ENCODE peak calls at places on chromosome 10, in seven cellular contexts. One of them, this sample, is unnamed.
A peak's percentile ranks its signal among the peaks of the same experiment; 100 is the strongest.

GRCh38 chr10:50398383-50398782 is 147.1 kb upstream of the ASAH2 start:
- DNase-seq in AG04450: no peak
- DNase-seq in uterus: no peak
- DNase-seq in transverse colon: no peak
- DNase-seq in H9: no peak
- DNase-seq in heart left ventricle: no peak
- DNase-seq in A549: no peak
- DNase-seq in this sample: no peak

GRCh38 chr10:110010076-110011069 is 2.6 kb downstream of the ADD3 start:
- DNase-seq in AG04450: no peak
- DNase-seq in uterus: no peak
- DNase-seq in transverse colon: no peak
- DNase-seq in H9: no peak
- DNase-seq in heart left ventricle: no peak
- DNase-seq in A549: no peak
- DNase-seq in this sample: no peak

GRCh38 chr10:69409176-69409495 is 7.6 kb downstream of the TACR2 start:
- DNase-seq in AG04450: no peak
- DNase-seq in uterus: no peak
- DNase-seq in transverse colon: no peak
- DNase-seq in H9: no peak
- DNase-seq in heart left ventricle: no peak
- DNase-seq in A549: no peak
- DNase-seq in this sample: no peak

GRCh38 chr10:48976208-48976607 is 36.6 kb upstream of the LRRC18 start:
- DNase-seq in AG04450: no peak
- DNase-seq in uterus: no peak
- DNase-seq in transverse colon: no peak
- DNase-seq in H9: peak; percentile 39
- DNase-seq in heart left ventricle: no peak
- DNase-seq in A549: peak; percentile 12
- DNase-seq in this sample: no peak

GRCh38 chr10:28127881-28128280 is 129.0 kb upstream of the ODAD2 start:
- DNase-seq in AG04450: no peak
- DNase-seq in uterus: no peak
- DNase-seq in transverse colon: no peak
- DNase-seq in H9: no peak
- DNase-seq in heart left ventricle: no peak
- DNase-seq in A549: no peak
- DNase-seq in this sample: no peak

GRCh38 chr10:12349628-12350166 is 350 bp downstream of the CAMK1D start:
- DNase-seq in AG04450: no peak
- DNase-seq in uterus: peak; percentile 24
- DNase-seq in transverse colon: no peak
- DNase-seq in H9: no peak
- DNase-seq in heart left ventricle: no peak
- DNase-seq in A549: no peak
- DNase-seq in this sample: no peak

GRCh38 chr10:62597226-62597625 is 207.3 kb upstream of the ADO start:
- DNase-seq in AG04450: no peak
- DNase-seq in uterus: no peak
- DNase-seq in transverse colon: no peak
- DNase-seq in H9: no peak
- DNase-seq in heart left ventricle: no peak
- DNase-seq in A549: no peak
- DNase-seq in this sample: no peak

GRCh38 chr10:132397671-132398565 is 918 bp downstream of the PWWP2B start:
- DNase-seq in AG04450: no peak
- DNase-seq in uterus: no peak
- DNase-seq in transverse colon: peak; percentile 67
- DNase-seq in H9: no peak
- DNase-seq in heart left ventricle: no peak
- DNase-seq in A549: no peak
- DNase-seq in this sample: no peak

GRCh38 chr10:52911163-52911562 is 138.6 kb upstream of the MBL2 start:
- DNase-seq in AG04450: no peak
- DNase-seq in uterus: no peak
- DNase-seq in transverse colon: no peak
- DNase-seq in H9: no peak
- DNase-seq in heart left ventricle: no peak
- DNase-seq in A549: no peak
- DNase-seq in this sample: no peak

GRCh38 chr10:72794260-72794659 is 99.3 kb upstream of the OIT3 start:
- DNase-seq in AG04450: no peak
- DNase-seq in uterus: no peak
- DNase-seq in transverse colon: no peak
- DNase-seq in H9: no peak
- DNase-seq in heart left ventricle: no peak
- DNase-seq in A549: no peak
- DNase-seq in this sample: no peak

GRCh38 chr10:29496341-29497162 is 138.2 kb downstream of the SVIL start:
- DNase-seq in AG04450: no peak
- DNase-seq in uterus: peak; percentile 79
- DNase-seq in transverse colon: peak; percentile 76
- DNase-seq in H9: peak; percentile 91
- DNase-seq in heart left ventricle: peak; percentile 63
- DNase-seq in A549: peak; percentile 73
- DNase-seq in this sample: peak; percentile 94

GRCh38 chr10:124666494-124666893 is 77.7 kb downstream of the FAM53B start:
- DNase-seq in AG04450: no peak
- DNase-seq in uterus: no peak
- DNase-seq in transverse colon: no peak
- DNase-seq in H9: no peak
- DNase-seq in heart left ventricle: no peak
- DNase-seq in A549: no peak
- DNase-seq in this sample: no peak

GRCh38 chr10:27500886-27501285 is 3.2 kb upstream of the RAB18 start:
- DNase-seq in AG04450: no peak
- DNase-seq in uterus: no peak
- DNase-seq in transverse colon: no peak
- DNase-seq in H9: no peak
- DNase-seq in heart left ventricle: no peak
- DNase-seq in A549: no peak
- DNase-seq in this sample: no peak

GRCh38 chr10:30829921-30830671 is 200.5 kb upstream of the LYZL2 start:
- DNase-seq in AG04450: no peak
- DNase-seq in uterus: no peak
- DNase-seq in transverse colon: no peak
- DNase-seq in H9: no peak
- DNase-seq in heart left ventricle: no peak
- DNase-seq in A549: no peak
- DNase-seq in this sample: no peak

GRCh38 chr10:44995914-44996633 is 4.6 kb upstream of the ZNF22 start:
- DNase-seq in AG04450: no peak
- DNase-seq in uterus: peak; percentile 66
- DNase-seq in transverse colon: no peak
- DNase-seq in H9: no peak
- DNase-seq in heart left ventricle: peak; percentile 73
- DNase-seq in A549: no peak
- DNase-seq in this sample: no peak

GRCh38 chr10:98400482-98400881 is 14.5 kb downstream of the PYROXD2 start:
- DNase-seq in AG04450: no peak
- DNase-seq in uterus: no peak
- DNase-seq in transverse colon: no peak
- DNase-seq in H9: no peak
- DNase-seq in heart left ventricle: no peak
- DNase-seq in A549: no peak
- DNase-seq in this sample: no peak

GRCh38 chr10:124654686-124655085 is 89.5 kb downstream of the FAM53B start:
- DNase-seq in AG04450: no peak
- DNase-seq in uterus: no peak
- DNase-seq in transverse colon: no peak
- DNase-seq in H9: no peak
- DNase-seq in heart left ventricle: no peak
- DNase-seq in A549: no peak
- DNase-seq in this sample: no peak

GRCh38 chr10:118670472-118671124 is 75.2 kb upstream of the PRLHR start:
- DNase-seq in AG04450: no peak
- DNase-seq in uterus: no peak
- DNase-seq in transverse colon: no peak
- DNase-seq in H9: no peak
- DNase-seq in heart left ventricle: no peak
- DNase-seq in A549: no peak
- DNase-seq in this sample: no peak

GRCh38 chr10:120573355-120573754 is 116.3 kb downstream of the PLPP4 start:
- DNase-seq in AG04450: no peak
- DNase-seq in uterus: no peak
- DNase-seq in transverse colon: no peak
- DNase-seq in H9: no peak
- DNase-seq in heart left ventricle: no peak
- DNase-seq in A549: no peak
- DNase-seq in this sample: no peak

GRCh38 chr10:80462277-80462985 is 8.3 kb downstream of the TSPAN14 start:
- DNase-seq in AG04450: no peak
- DNase-seq in uterus: no peak
- DNase-seq in transverse colon: no peak
- DNase-seq in H9: no peak
- DNase-seq in heart left ventricle: no peak
- DNase-seq in A549: no peak
- DNase-seq in this sample: no peak

GRCh38 chr10:123878666-123879311 is 12.8 kb downstream of the CPXM2 start:
- DNase-seq in AG04450: no peak
- DNase-seq in uterus: no peak
- DNase-seq in transverse colon: no peak
- DNase-seq in H9: no peak
- DNase-seq in heart left ventricle: no peak
- DNase-seq in A549: no peak
- DNase-seq in this sample: no peak

GRCh38 chr10:12589789-12590188 is 240.4 kb downstream of the CAMK1D start:
- DNase-seq in AG04450: no peak
- DNase-seq in uterus: no peak
- DNase-seq in transverse colon: no peak
- DNase-seq in H9: no peak
- DNase-seq in heart left ventricle: no peak
- DNase-seq in A549: no peak
- DNase-seq in this sample: no peak

GRCh38 chr10:124665980-124666379 is 78.2 kb downstream of the FAM53B start:
- DNase-seq in AG04450: no peak
- DNase-seq in uterus: no peak
- DNase-seq in transverse colon: no peak
- DNase-seq in H9: no peak
- DNase-seq in heart left ventricle: no peak
- DNase-seq in A549: no peak
- DNase-seq in this sample: no peak

GRCh38 chr10:124603376-124604213 is 140.6 kb downstream of the FAM53B start:
- DNase-seq in AG04450: no peak
- DNase-seq in uterus: no peak
- DNase-seq in transverse colon: no peak
- DNase-seq in H9: no peak
- DNase-seq in heart left ventricle: no peak
- DNase-seq in A549: no peak
- DNase-seq in this sample: no peak

GRCh38 chr10:80075781-80076180 is 2.7 kb upstream of the TMEM254 start:
- DNase-seq in AG04450: no peak
- DNase-seq in uterus: no peak
- DNase-seq in transverse colon: no peak
- DNase-seq in H9: no peak
- DNase-seq in heart left ventricle: no peak
- DNase-seq in A549: no peak
- DNase-seq in this sample: no peak

GRCh38 chr10:31657471-31657844 is 271.2 kb downstream of the ARHGAP12 start:
- DNase-seq in AG04450: no peak
- DNase-seq in uterus: no peak
- DNase-seq in transverse colon: no peak
- DNase-seq in H9: no peak
- DNase-seq in heart left ventricle: no peak
- DNase-seq in A549: no peak
- DNase-seq in this sample: no peak

GRCh38 chr10:909831-910230 is 21.7 kb downstream of the LARP4B start:
- DNase-seq in AG04450: no peak
- DNase-seq in uterus: no peak
- DNase-seq in transverse colon: no peak
- DNase-seq in H9: no peak
- DNase-seq in heart left ventricle: peak; percentile 39
- DNase-seq in A549: no peak
- DNase-seq in this sample: no peak

GRCh38 chr10:93496322-93497041 is at the start of gene CEP55:
- DNase-seq in AG04450: no peak
- DNase-seq in uterus: peak; percentile 95
- DNase-seq in transverse colon: peak; percentile 97
- DNase-seq in H9: peak; percentile 96
- DNase-seq in heart left ventricle: peak; percentile 94
- DNase-seq in A549: peak; percentile 84
- DNase-seq in this sample: peak; percentile 97
- TF ChIP-seq CTCF in AG04450: no peak
- TF ChIP-seq CTCF in uterus: no peak
- TF ChIP-seq CTCF in transverse colon: no peak
- TF ChIP-seq CTCF in H9: no peak
- TF ChIP-seq CTCF in heart left ventricle: no peak
- TF ChIP-seq CTCF in A549: no peak
- TF ChIP-seq CTCF in this sample: no peak

DNA sequence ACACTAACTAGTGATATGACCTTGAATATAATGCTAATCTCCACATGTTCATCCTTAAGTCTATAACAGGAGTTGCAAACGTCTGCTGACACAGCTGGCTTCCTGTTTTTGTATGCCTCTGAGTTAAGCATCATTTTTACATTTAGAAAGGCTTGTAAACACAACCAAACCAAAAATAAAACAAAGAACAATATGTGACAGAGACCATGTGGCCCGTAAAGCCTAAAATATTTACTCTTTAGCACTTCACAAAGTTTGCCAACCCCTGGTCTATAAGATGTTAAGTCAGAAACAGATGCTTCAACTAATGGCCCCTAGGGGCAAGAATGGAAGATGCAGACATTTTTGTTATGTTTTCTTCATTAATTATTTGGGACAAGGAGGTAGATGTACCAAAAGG is 109.3 kb downstream of the CPEB3 start:
- DNase-seq in AG04450: no peak
- DNase-seq in uterus: no peak
- DNase-seq in transverse colon: no peak
- DNase-seq in H9: no peak
- DNase-seq in heart left ventricle: no peak
- DNase-seq in A549: peak; percentile 24
- DNase-seq in this sample: no peak
- TF ChIP-seq CTCF in AG04450: peak; percentile 38
- TF ChIP-seq CTCF in uterus: no peak
- TF ChIP-seq CTCF in transverse colon: no peak
- TF ChIP-seq CTCF in H9: peak; percentile 54
- TF ChIP-seq CTCF in heart left ventricle: peak; percentile 26
- TF ChIP-seq CTCF in A549: no peak
- TF ChIP-seq CTCF in this sample: no peak

DNA sequence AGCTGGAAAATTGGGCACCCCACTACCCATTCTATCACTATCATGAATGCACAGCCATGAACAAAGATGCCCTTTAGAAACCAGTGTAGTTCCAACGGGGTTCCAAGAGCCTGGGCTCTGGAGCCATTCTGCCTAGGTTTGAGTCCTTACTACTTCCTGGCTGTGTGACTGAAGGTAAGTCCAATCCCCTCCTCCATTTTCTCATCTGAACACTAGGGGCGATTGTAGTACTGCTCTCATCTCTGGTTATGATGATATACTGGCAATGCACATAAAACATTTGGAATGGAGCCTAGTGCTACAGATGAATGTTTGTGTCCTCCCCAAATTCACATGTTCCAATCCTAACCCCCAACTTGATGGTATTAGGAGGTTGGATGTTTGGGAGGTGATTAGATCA is 28.1 kb upstream of the CDH23 start:
- DNase-seq in AG04450: no peak
- DNase-seq in uterus: no peak
- DNase-seq in transverse colon: no peak
- DNase-seq in H9: no peak
- DNase-seq in heart left ventricle: no peak
- DNase-seq in A549: peak; percentile 31
- DNase-seq in this sample: no peak
- TF ChIP-seq CTCF in AG04450: no peak
- TF ChIP-seq CTCF in uterus: no peak
- TF ChIP-seq CTCF in transverse colon: no peak
- TF ChIP-seq CTCF in H9: peak; percentile 36
- TF ChIP-seq CTCF in heart left ventricle: no peak
- TF ChIP-seq CTCF in A549: no peak
- TF ChIP-seq CTCF in this sample: no peak

GRCh38 chr10:126256864-126257263 is 131.4 kb downstream of the ADAM12 start:
- DNase-seq in AG04450: no peak
- DNase-seq in uterus: no peak
- DNase-seq in transverse colon: no peak
- DNase-seq in H9: no peak
- DNase-seq in heart left ventricle: no peak
- DNase-seq in A549: no peak
- DNase-seq in this sample: peak; percentile 16
- TF ChIP-seq CTCF in AG04450: no peak
- TF ChIP-seq CTCF in uterus: no peak
- TF ChIP-seq CTCF in transverse colon: no peak
- TF ChIP-seq CTCF in H9: peak; percentile 55
- TF ChIP-seq CTCF in heart left ventricle: no peak
- TF ChIP-seq CTCF in A549: no peak
- TF ChIP-seq CTCF in this sample: peak; percentile 21